ENCODE peak calls at places on chromosomes 2 and 18, in four cellular contexts. One of them, this sample, is unnamed.

GRCh38 chr2:77513191-77513590 is 9.0 kb downstream of the LRRTM4 start:
- DNase-seq in heart right ventricle: no peak
- DNase-seq in stimulated activated CD8-positive, alpha-beta memory T cell treated with anti-CD3 and anti-CD28 coated beads, Interleukin-15, amount 100 ng/mL, for 4 hours: no peak
- DNase-seq in mucosa of gallbladder: no peak
- DNase-seq in this sample: no peak

GRCh38 chr2:156110890-156111289 is 221.6 kb downstream of the NR4A2 start:
- DNase-seq in stimulated activated CD8-positive, alpha-beta memory T cell treated with anti-CD3 and anti-CD28 coated beads, Interleukin-15, amount 100 ng/mL, for 4 hours: no peak
- DNase-seq in mucosa of gallbladder: no peak
- DNase-seq in heart right ventricle: no peak
- DNase-seq in this sample: no peak

GRCh38 chr18:72613589-72613988 is 69.4 kb upstream of the CBLN2 start:
- DNase-seq in heart right ventricle: no peak
- DNase-seq in stimulated activated CD8-positive, alpha-beta memory T cell treated with anti-CD3 and anti-CD28 coated beads, Interleukin-15, amount 100 ng/mL, for 4 hours: no peak
- DNase-seq in mucosa of gallbladder: no peak
- DNase-seq in this sample: no peak

GRCh38 chr2:3494984-3495666 is 24.2 kb downstream of the ADI1 start:
- DNase-seq in stimulated activated CD8-positive, alpha-beta memory T cell treated with anti-CD3 and anti-CD28 coated beads, Interleukin-15, amount 100 ng/mL, for 4 hours: no peak
- DNase-seq in heart right ventricle: no peak
- DNase-seq in mucosa of gallbladder: no peak
- DNase-seq in this sample: no peak

GRCh38 chr2:165725421-165725820 is 68.6 kb downstream of the GALNT3 start:
- DNase-seq in stimulated activated CD8-positive, alpha-beta memory T cell treated with anti-CD3 and anti-CD28 coated beads, Interleukin-15, amount 100 ng/mL, for 4 hours: no peak
- DNase-seq in mucosa of gallbladder: no peak
- DNase-seq in heart right ventricle: no peak
- DNase-seq in this sample: peak

GRCh38 chr18:76975577-76976110 is 153.3 kb downstream of the ZNF236 start:
- DNase-seq in heart right ventricle: no peak
- DNase-seq in stimulated activated CD8-positive, alpha-beta memory T cell treated with anti-CD3 and anti-CD28 coated beads, Interleukin-15, amount 100 ng/mL, for 4 hours: no peak
- DNase-seq in mucosa of gallbladder: no peak
- DNase-seq in this sample: no peak

GRCh38 chr18:76699923-76700322 is 122.4 kb upstream of the ZNF236 start:
- DNase-seq in stimulated activated CD8-positive, alpha-beta memory T cell treated with anti-CD3 and anti-CD28 coated beads, Interleukin-15, amount 100 ng/mL, for 4 hours: no peak
- DNase-seq in heart right ventricle: no peak
- DNase-seq in mucosa of gallbladder: no peak
- DNase-seq in this sample: peak

GRCh38 chr2:98926601-98927000 is 9.4 kb downstream of the CRACDL start:
- DNase-seq in heart right ventricle: no peak
- DNase-seq in stimulated activated CD8-positive, alpha-beta memory T cell treated with anti-CD3 and anti-CD28 coated beads, Interleukin-15, amount 100 ng/mL, for 4 hours: no peak
- DNase-seq in mucosa of gallbladder: no peak
- DNase-seq in this sample: no peak

GRCh38 chr2:237629739-237630138 is 2.4 kb downstream of the LRRFIP1 start:
- DNase-seq in stimulated activated CD8-positive, alpha-beta memory T cell treated with anti-CD3 and anti-CD28 coated beads, Interleukin-15, amount 100 ng/mL, for 4 hours: no peak
- DNase-seq in mucosa of gallbladder: no peak
- DNase-seq in heart right ventricle: no peak
- DNase-seq in this sample: no peak

GRCh38 chr2:202064206-202064880 is 8.7 kb upstream of the KIAA2012 start:
- DNase-seq in heart right ventricle: no peak
- DNase-seq in stimulated activated CD8-positive, alpha-beta memory T cell treated with anti-CD3 and anti-CD28 coated beads, Interleukin-15, amount 100 ng/mL, for 4 hours: no peak
- DNase-seq in mucosa of gallbladder: no peak
- DNase-seq in this sample: peak

GRCh38 chr2:56148825-56149224 is 35.0 kb upstream of the CCDC85A start:
- DNase-seq in heart right ventricle: no peak
- DNase-seq in mucosa of gallbladder: no peak
- DNase-seq in stimulated activated CD8-positive, alpha-beta memory T cell treated with anti-CD3 and anti-CD28 coated beads, Interleukin-15, amount 100 ng/mL, for 4 hours: no peak
- DNase-seq in this sample: no peak

GRCh38 chr2:230671117-230671516 is 41.5 kb upstream of the CAB39 start:
- DNase-seq in mucosa of gallbladder: no peak
- DNase-seq in stimulated activated CD8-positive, alpha-beta memory T cell treated with anti-CD3 and anti-CD28 coated beads, Interleukin-15, amount 100 ng/mL, for 4 hours: no peak
- DNase-seq in heart right ventricle: no peak
- DNase-seq in this sample: no peak

GRCh38 chr2:43348904-43349725 is 122.7 kb upstream of the ZFP36L2 start:
- DNase-seq in mucosa of gallbladder: no peak
- DNase-seq in stimulated activated CD8-positive, alpha-beta memory T cell treated with anti-CD3 and anti-CD28 coated beads, Interleukin-15, amount 100 ng/mL, for 4 hours: no peak
- DNase-seq in heart right ventricle: no peak
- DNase-seq in this sample: no peak

GRCh38 chr2:101616411-101616810 is 81.1 kb upstream of the MAP4K4 start:
- DNase-seq in mucosa of gallbladder: no peak
- DNase-seq in stimulated activated CD8-positive, alpha-beta memory T cell treated with anti-CD3 and anti-CD28 coated beads, Interleukin-15, amount 100 ng/mL, for 4 hours: no peak
- DNase-seq in heart right ventricle: peak
- DNase-seq in this sample: peak

GRCh38 chr18:25109484-25109883 is 242.5 kb downstream of the ZNF521 start:
- DNase-seq in heart right ventricle: no peak
- DNase-seq in stimulated activated CD8-positive, alpha-beta memory T cell treated with anti-CD3 and anti-CD28 coated beads, Interleukin-15, amount 100 ng/mL, for 4 hours: no peak
- DNase-seq in mucosa of gallbladder: no peak
- DNase-seq in this sample: no peak

GRCh38 chr2:120398961-120399888 is 53.3 kb downstream of the INHBB start:
- DNase-seq in mucosa of gallbladder: peak
- DNase-seq in heart right ventricle: no peak
- DNase-seq in stimulated activated CD8-positive, alpha-beta memory T cell treated with anti-CD3 and anti-CD28 coated beads, Interleukin-15, amount 100 ng/mL, for 4 hours: no peak
- DNase-seq in this sample: no peak

GRCh38 chr2:31693882-31694281 is 113.1 kb upstream of the SRD5A2 start:
- DNase-seq in mucosa of gallbladder: no peak
- DNase-seq in heart right ventricle: no peak
- DNase-seq in stimulated activated CD8-positive, alpha-beta memory T cell treated with anti-CD3 and anti-CD28 coated beads, Interleukin-15, amount 100 ng/mL, for 4 hours: no peak
- DNase-seq in this sample: peak

GRCh38 chr18:527136-527535 is 26.6 kb upstream of the COLEC12 start:
- DNase-seq in mucosa of gallbladder: no peak
- DNase-seq in heart right ventricle: no peak
- DNase-seq in stimulated activated CD8-positive, alpha-beta memory T cell treated with anti-CD3 and anti-CD28 coated beads, Interleukin-15, amount 100 ng/mL, for 4 hours: no peak
- DNase-seq in this sample: peak

GRCh38 chr2:68372435-68372834 is 7.4 kb downstream of the PLEK start:
- DNase-seq in mucosa of gallbladder: no peak
- DNase-seq in stimulated activated CD8-positive, alpha-beta memory T cell treated with anti-CD3 and anti-CD28 coated beads, Interleukin-15, amount 100 ng/mL, for 4 hours: no peak
- DNase-seq in heart right ventricle: no peak
- DNase-seq in this sample: no peak

GRCh38 chr2:206275274-206276160 is 1.1 kb downstream of the ZDBF2 start:
- DNase-seq in stimulated activated CD8-positive, alpha-beta memory T cell treated with anti-CD3 and anti-CD28 coated beads, Interleukin-15, amount 100 ng/mL, for 4 hours: no peak
- DNase-seq in heart right ventricle: no peak
- DNase-seq in mucosa of gallbladder: no peak
- DNase-seq in this sample: peak

GRCh38 chr2:107412981-107413380 is 413.7 kb upstream of the RGPD4 start:
- DNase-seq in mucosa of gallbladder: no peak
- DNase-seq in stimulated activated CD8-positive, alpha-beta memory T cell treated with anti-CD3 and anti-CD28 coated beads, Interleukin-15, amount 100 ng/mL, for 4 hours: no peak
- DNase-seq in heart right ventricle: no peak
- DNase-seq in this sample: peak

GRCh38 chr2:231367178-231367577 is 28.3 kb upstream of the B3GNT7 start:
- DNase-seq in heart right ventricle: no peak
- DNase-seq in mucosa of gallbladder: no peak
- DNase-seq in stimulated activated CD8-positive, alpha-beta memory T cell treated with anti-CD3 and anti-CD28 coated beads, Interleukin-15, amount 100 ng/mL, for 4 hours: no peak
- DNase-seq in this sample: no peak

GRCh38 chr2:37858197-37858711 is 66.8 kb upstream of the RMDN2 start:
- DNase-seq in stimulated activated CD8-positive, alpha-beta memory T cell treated with anti-CD3 and anti-CD28 coated beads, Interleukin-15, amount 100 ng/mL, for 4 hours: no peak
- DNase-seq in heart right ventricle: no peak
- DNase-seq in mucosa of gallbladder: no peak
- DNase-seq in this sample: peak

GRCh38 chr2:37809931-37810570 is 115.0 kb upstream of the RMDN2 start:
- DNase-seq in mucosa of gallbladder: no peak
- DNase-seq in stimulated activated CD8-positive, alpha-beta memory T cell treated with anti-CD3 and anti-CD28 coated beads, Interleukin-15, amount 100 ng/mL, for 4 hours: no peak
- DNase-seq in heart right ventricle: no peak
- DNase-seq in this sample: no peak

This sample was measured in fibroblast of pulmonary artery.